ENCODE peak calls at places on chromosomes 13 and 19, in six cellular contexts. Z is heart right ventricle, D is psoas muscle, M is lung, G is endodermal cell, Y is suprapubic skin. T is an unnamed sample.

GRCh38 chr13:75514080-75515040 is 23.3 kb downstream of the COMMD6 start:
- DNase-seq in G (no peak), M (no peak), Z (no peak), Y (no peak), D (no peak), T (no peak)

GRCh38 chr19:55638864-55639359 is 1.9 kb upstream of the ZNF580 start:
- DNase-seq in M (no peak), D (peak; percentile 60), G (peak; percentile 81), Y (no peak), Z (peak; percentile 29), T (no peak)

GRCh38 chr13:53137777-53138176 is 109.2 kb downstream of the OLFM4 start:
- DNase-seq in Z (no peak), Y (no peak), M (no peak), D (no peak), G (no peak), T (no peak)

GRCh38 chr13:60700994-60701393 is 304.0 kb downstream of the TDRD3 start:
- DNase-seq in M (no peak), Z (no peak), G (no peak), D (no peak), Y (no peak), T (no peak)

GRCh38 chr13:45700971-45701900 is 884 bp upstream of the CBY2 start:
- DNase-seq in M (no peak), Y (no peak), D (no peak), G (no peak), Z (no peak), T (no peak)

GRCh38 chr19:55553217-55554182 is 8.2 kb upstream of the SBK3 start:
- DNase-seq in Z (no peak), Y (no peak), M (no peak), D (no peak), G (no peak), T (no peak)

GRCh38 chr19:54388001-54388802 is 23.5 kb upstream of the LAIR1 start:
- DNase-seq in G (no peak), Z (no peak), Y (no peak), D (no peak), M (no peak), T (no peak)

GRCh38 chr13:112722433-112723250 is 32.8 kb downstream of the ATP11A start:
- DNase-seq in Z (no peak), Y (no peak), G (peak; percentile 77), M (peak; percentile 70), D (no peak), T (peak; percentile 41)

GRCh38 chr19:29378126-29378525 is 147.7 kb upstream of the VSTM2B start:
- DNase-seq in Z (no peak), Y (peak; percentile 26), D (no peak), M (peak; percentile 4), G (peak; percentile 31), T (no peak)

GRCh38 chr19:30065680-30066606 is 123.9 kb downstream of the URI1 start:
- DNase-seq in Y (peak; percentile 29), G (peak; percentile 50), Z (no peak), D (no peak), M (no peak), T (no peak)

GRCh38 chr19:51142119-51142518 is at the start of gene SIGLEC7:
- DNase-seq in G (peak; percentile 34), M (no peak), Y (no peak), Z (peak; percentile 52), D (peak; percentile 47), T (no peak)

GRCh38 chr13:55155046-55155445 is 1985.7 kb upstream of the PRR20A start:
- DNase-seq in Y (no peak), G (no peak), M (no peak), Z (no peak), D (no peak), T (no peak)

GRCh38 chr13:35157143-35157755 is 215.2 kb downstream of the NBEA start:
- DNase-seq in Z (no peak), M (peak; percentile 33), Y (no peak), G (peak; percentile 57), D (no peak), T (no peak)

GRCh38 chr13:112770504-112770903 is 80.7 kb downstream of the ATP11A start:
- DNase-seq in M (no peak), Z (no peak), D (peak; percentile 14), G (no peak), Y (no peak), T (no peak)

DNA sequence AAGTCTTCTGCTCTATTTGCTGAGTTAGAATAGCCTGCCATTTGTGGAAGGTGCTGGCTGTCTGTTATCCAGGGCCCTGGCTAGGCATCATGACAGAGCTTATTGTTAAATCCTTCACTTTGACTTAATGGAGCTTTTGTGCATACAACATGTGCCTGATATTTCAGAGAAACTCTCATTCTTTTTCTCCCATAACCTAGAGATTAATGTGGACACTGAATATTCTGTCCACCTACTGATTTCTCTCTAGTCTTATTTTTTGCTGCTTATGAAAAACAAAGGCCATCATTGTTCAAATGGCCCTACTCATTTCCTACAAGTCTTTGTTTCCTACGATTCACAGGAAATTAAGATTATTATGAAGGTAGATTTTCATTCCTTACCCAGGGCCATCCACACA is 383.1 kb upstream of the HTR2A start:
- DNase-seq in M (no peak), G (no peak), Y (no peak), D (no peak), Z (no peak), T (no peak)
- H3K4me3 ChIP-seq in M (no peak overlapping the region), G (no peak overlapping the region), Y (no peak overlapping the region), D (no peak overlapping the region), Z (no peak overlapping the region), T (no peak overlapping the region)

GRCh38 chr19:32624410-32624809 is 43.4 kb downstream of the PDCD5 start:
- DNase-seq in M (no peak), D (no peak), G (no peak), Y (no peak), Z (no peak), T (no peak)
- H3K36me3 ChIP-seq in M (peaks cover 8% of the 10 kb centered on the region), D (no peaks in the 10 kb centered on the region), G (peaks cover 36% of the 10 kb centered on the region), Y (peaks cover 92% of the 10 kb centered on the region), Z (peaks cover 100% of the 10 kb centered on the region), T (no peaks in the 10 kb centered on the region)

GRCh38 chr13:25114220-25114619 is 18.3 kb downstream of the PABPC3 start:
- DNase-seq in Z (peak; percentile 37), M (peak; percentile 59), Y (no peak), D (peak; percentile 43), G (peak; percentile 95), T (peak; percentile 67)
- TF ChIP-seq CTCF in Z (peak; percentile 50), M (peak; percentile 49), Y (peak; percentile 42), D (peak; percentile 58), G (peak; percentile 93), T (peak; percentile 96)

DNA sequence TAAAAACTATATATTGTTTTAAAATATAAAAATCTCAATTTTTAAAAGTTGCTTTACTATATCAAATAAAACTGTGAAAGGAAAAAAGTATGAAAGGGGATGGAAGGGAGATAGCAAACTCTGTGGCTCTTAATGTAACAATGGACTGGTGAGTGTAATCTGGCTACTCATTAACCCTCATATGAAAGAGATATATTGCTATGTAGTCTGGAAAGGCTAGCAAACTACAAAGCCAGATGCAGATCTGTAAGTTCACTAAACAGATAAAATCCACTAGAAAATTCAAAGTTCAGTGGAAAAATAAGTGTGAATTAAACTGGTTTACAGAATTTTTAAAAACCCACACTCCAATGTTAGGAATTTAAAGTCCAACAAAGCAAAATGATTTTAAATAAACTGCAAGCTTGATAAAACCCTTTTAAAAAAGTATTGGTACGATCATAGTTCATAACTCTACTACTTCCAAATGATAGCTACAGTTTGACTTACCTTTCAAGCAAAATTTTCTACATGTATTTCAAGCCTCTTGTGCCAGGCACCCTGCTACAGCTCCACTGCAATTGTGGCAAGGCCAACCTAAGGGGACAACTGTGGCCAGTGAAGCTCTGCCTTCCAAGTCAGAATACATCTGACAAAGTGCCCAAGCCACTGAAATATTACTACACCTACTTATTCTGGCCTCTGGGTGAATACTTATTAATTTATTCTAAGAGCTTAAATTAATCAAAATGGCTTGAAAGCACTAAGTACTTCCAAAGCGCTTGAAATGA is 647 bp upstream of the ELF1 start:
- DNase-seq in D (no peak), Y (no peak), Z (no peak), G (no peak), M (no peak), T (peak; percentile 28)
- H3K4me3 ChIP-seq in D (no peak overlapping the region), Y (peak overlapping the region; percentile 47), Z (no peak overlapping the region), G (peak overlapping the region; percentile 71), M (no peak overlapping the region), T (no peak overlapping the region)

DNA sequence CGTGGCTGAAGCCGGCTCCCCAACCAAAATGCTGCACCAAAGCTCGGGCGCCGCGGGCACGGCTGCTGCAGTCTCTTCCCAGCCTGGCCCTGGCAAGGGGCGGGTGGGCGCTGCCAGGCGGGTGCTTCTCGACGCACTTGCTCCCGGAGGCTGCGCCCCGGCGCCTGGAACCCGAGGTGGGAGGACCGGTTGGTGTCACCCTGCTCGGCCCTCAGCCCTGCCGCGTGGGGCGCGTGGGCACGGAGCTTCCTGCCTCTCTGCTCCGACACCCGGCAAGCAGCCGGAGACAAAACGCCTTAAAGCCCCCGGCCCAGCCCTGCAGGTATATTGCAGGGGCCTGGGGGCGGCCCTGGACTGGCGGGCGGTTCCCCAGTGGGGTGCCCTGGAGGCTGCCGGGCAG is 34.7 kb downstream of the BTBD2 start:
- DNase-seq in M (no peak), Z (no peak), Y (no peak), D (no peak), G (no peak), T (no peak)
- H3K36me3 ChIP-seq in M (peaks cover 15% of the 10 kb centered on the region), Z (peaks cover 95% of the 10 kb centered on the region), Y (peaks cover 75% of the 10 kb centered on the region), D (peaks cover 6% of the 10 kb centered on the region), G (peaks cover 16% of the 10 kb centered on the region), T (peaks cover 1% of the 10 kb centered on the region)

DNA sequence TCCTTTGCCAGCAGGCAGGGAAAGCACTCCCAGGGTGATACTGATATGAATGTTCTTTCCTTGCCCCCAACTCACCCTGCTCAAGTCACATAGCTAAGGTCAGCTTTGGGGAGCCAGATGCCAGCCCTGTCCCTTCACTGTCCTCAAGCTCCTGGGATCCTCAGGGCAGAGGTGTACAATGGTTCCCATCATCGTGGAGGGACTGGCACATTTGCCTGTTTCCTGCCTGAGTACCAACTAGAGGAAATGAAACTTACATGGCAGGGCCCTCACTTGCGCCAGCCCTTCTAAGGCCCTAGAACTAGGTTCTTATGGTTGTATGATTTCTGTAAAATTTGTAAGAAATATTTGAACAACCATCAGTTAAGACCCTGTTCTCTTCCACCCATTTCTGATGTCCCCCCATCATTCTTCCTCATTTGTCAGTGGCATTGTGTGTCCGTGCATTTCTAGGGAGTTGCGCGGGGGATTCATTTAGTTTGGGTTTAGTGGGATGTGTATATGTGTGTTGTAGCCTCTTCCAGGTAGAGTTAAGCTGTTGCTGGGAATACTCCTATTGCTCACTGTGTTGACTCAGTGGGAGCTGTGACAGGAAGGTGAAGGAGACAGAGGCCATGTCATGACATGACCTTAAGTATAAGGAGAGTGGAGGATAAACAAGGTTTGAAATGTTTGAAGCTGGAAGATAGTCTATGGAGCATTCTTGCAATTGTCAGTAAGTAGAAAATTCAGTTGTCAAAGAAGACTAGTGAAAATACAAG is 41.3 kb upstream of the RCBTB2 start:
- DNase-seq in Z (no peak), G (no peak), M (no peak), Y (no peak), D (no peak), T (no peak)
- TF ChIP-seq CTCF in Z (no peak), G (no peak), M (no peak), Y (no peak), D (no peak), T (no peak)

DNA sequence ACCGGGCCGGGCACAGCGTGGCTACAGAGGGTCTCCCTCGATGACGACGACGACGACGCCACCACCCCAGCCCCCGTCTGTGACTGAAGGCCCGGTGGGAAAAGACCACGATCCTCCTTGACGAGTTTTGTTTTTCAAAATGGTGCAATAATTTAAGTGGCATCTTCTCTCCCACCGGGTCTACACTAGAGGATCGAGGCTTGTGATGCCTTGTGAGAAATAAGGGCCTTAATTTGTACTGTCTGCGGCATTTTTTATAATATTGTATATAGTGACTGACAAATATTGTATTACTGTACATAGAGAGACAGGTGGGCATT is 2.5 kb downstream of the KLF2 start:
- DNase-seq in M (no peak), Z (no peak), Y (no peak), G (no peak), D (no peak), T (no peak)
- H3K4me3 ChIP-seq in M (peak overlapping the region; percentile 82), Z (peak overlapping the region; percentile 89), Y (peak overlapping the region; percentile 74), G (peak overlapping the region; percentile 76), D (peak overlapping the region; percentile 80), T (no peak overlapping the region)

GRCh38 chr19:39416152-39416551 is 3.7 kb downstream of the PLEKHG2 start:
- DNase-seq in Z (no peak), M (no peak), Y (no peak), G (no peak), D (no peak), T (no peak)
- H3K36me3 ChIP-seq in Z (peaks cover 60% of the 10 kb centered on the region), M (peaks cover 4% of the 10 kb centered on the region), Y (peaks cover 26% of the 10 kb centered on the region), G (peaks cover 54% of the 10 kb centered on the region), D (no peaks in the 10 kb centered on the region), T (peaks cover 6% of the 10 kb centered on the region)

T was measured in kidney epithelial cell.